ENCODE peak calls at places on chromosome 22, in eight cellular contexts. O, N, G, A, S, C, W and P are unnamed samples.

GRCh38 chr22:38187413-38188212 is 6.0 kb upstream of the PLA2G6 start:
- DNase-seq in O (peak), N (no peak), G (no peak), A (no peak), S (no peak), C (no peak), W (no peak), P (peak)

GRCh38 chr22:38513063-38513462 is 7.0 kb upstream of the DDX17 start:
- DNase-seq in O (no peak), N (no peak), G (no peak), A (peak), S (peak), C (no peak), W (no peak), P (no peak)

GRCh38 chr22:48889209-48889830 is 938.4 kb downstream of the BRD1 start:
- DNase-seq in O (no peak), N (no peak), G (no peak), A (peak), S (no peak), C (no peak), W (peak), P (no peak)

GRCh38 chr22:44128961-44129613 is 51.6 kb upstream of the PARVG start:
- DNase-seq in O (no peak), N (no peak), G (no peak), A (no peak), S (no peak), C (no peak), W (peak), P (no peak)

GRCh38 chr22:35150163-35151107 is 84.5 kb downstream of the ISX start:
- DNase-seq in O (peak), N (no peak), G (peak), A (peak), S (peak), C (peak), W (peak), P (peak)

GRCh38 chr22:27982106-27982505 is 63.0 kb upstream of the PITPNB start:
- DNase-seq in O (no peak), N (no peak), G (no peak), A (no peak), S (no peak), C (no peak), W (no peak), P (no peak)

GRCh38 chr22:27949421-27949820 is 30.4 kb upstream of the PITPNB start:
- DNase-seq in O (no peak), N (no peak), G (no peak), A (no peak), S (no peak), C (no peak), W (no peak), P (no peak)

GRCh38 chr22:41178425-41178975 is 26.6 kb upstream of the L3MBTL2 start:
- DNase-seq in O (no peak), N (no peak), G (no peak), A (no peak), S (peak), C (no peak), W (no peak), P (no peak)

GRCh38 chr22:39634530-39635399 is 64.2 kb downstream of the CACNA1I start:
- DNase-seq in O (peak), N (peak), G (peak), A (no peak), S (no peak), C (no peak), W (no peak), P (peak)

GRCh38 chr22:38924197-38924952 is 33.0 kb upstream of the APOBEC3A start:
- DNase-seq in O (peak), N (peak), G (peak), A (peak), S (peak), C (peak), W (peak), P (peak)

GRCh38 chr22:32142600-32142999 is 16.5 kb downstream of the C22orf42 start:
- DNase-seq in O (no peak), N (no peak), G (no peak), A (no peak), S (no peak), C (no peak), W (no peak), P (no peak)

GRCh38 chr22:32355760-32356159 is 1.9 kb upstream of the RFPL3 start:
- DNase-seq in O (no peak), N (no peak), G (no peak), A (no peak), S (no peak), C (no peak), W (no peak), P (peak)

GRCh38 chr22:26592368-26593015 is 2.6 kb upstream of the TPST2 start:
- DNase-seq in O (no peak), N (no peak), G (no peak), A (peak), S (peak), C (no peak), W (no peak), P (peak)

GRCh38 chr22:35399678-35400334 is at the start of gene MCM5:
- DNase-seq in O (peak), N (peak), G (peak), A (peak), S (peak), C (peak), W (peak), P (peak)

GRCh38 chr22:35231585-35232084 is 25.7 kb upstream of the HMGXB4 start:
- DNase-seq in O (peak), N (peak), G (no peak), A (peak), S (peak), C (peak), W (peak), P (peak)

GRCh38 chr22:31244044-31244942 is 32.2 kb downstream of the LIMK2 start:
- DNase-seq in O (peak), N (peak), G (no peak), A (no peak), S (no peak), C (no peak), W (no peak), P (peak)

GRCh38 chr22:49307071-49307830 is 520.4 kb downstream of the BRD1 start:
- DNase-seq in O (no peak), N (no peak), G (no peak), A (peak), S (no peak), C (no peak), W (peak), P (no peak)

GRCh38 chr22:36453266-36453607 is 28.2 kb downstream of the TXN2 start:
- DNase-seq in O (no peak), N (no peak), G (no peak), A (peak), S (peak), C (no peak), W (no peak), P (no peak)

GRCh38 chr22:36453855-36454378 is 27.5 kb downstream of the TXN2 start:
- DNase-seq in O (no peak), N (no peak), G (no peak), A (no peak), S (peak), C (peak), W (no peak), P (no peak)

GRCh38 chr22:36449776-36450175 is 31.7 kb downstream of the TXN2 start:
- DNase-seq in O (no peak), N (no peak), G (no peak), A (no peak), S (no peak), C (peak), W (no peak), P (no peak)

GRCh38 chr22:36454916-36455570 is 26.4 kb downstream of the TXN2 start:
- DNase-seq in O (peak), N (peak), G (peak), A (peak), S (peak), C (peak), W (peak), P (peak)

GRCh38 chr22:36452473-36453265 is 28.8 kb downstream of the TXN2 start:
- DNase-seq in O (no peak), N (no peak), G (no peak), A (no peak), S (no peak), C (no peak), W (no peak), P (no peak)
- H3K4me3 ChIP-seq in O (no peak), N (no peak), G (no peak), A (no peak), S (no peak), C (no peak), W (no peak), P (no peak)

GRCh38 chr22:22684605-22685561 is 40.5 kb downstream of the GGTLC2 start:
- DNase-seq in O (peak), N (peak), G (no peak), A (peak), S (peak), C (no peak), W (no peak), P (no peak)
- TF ChIP-seq CTCF in O (peak), N (peak), G (no peak), A (no peak), S (peak), C (peak), W (peak), P (peak)

DNA sequence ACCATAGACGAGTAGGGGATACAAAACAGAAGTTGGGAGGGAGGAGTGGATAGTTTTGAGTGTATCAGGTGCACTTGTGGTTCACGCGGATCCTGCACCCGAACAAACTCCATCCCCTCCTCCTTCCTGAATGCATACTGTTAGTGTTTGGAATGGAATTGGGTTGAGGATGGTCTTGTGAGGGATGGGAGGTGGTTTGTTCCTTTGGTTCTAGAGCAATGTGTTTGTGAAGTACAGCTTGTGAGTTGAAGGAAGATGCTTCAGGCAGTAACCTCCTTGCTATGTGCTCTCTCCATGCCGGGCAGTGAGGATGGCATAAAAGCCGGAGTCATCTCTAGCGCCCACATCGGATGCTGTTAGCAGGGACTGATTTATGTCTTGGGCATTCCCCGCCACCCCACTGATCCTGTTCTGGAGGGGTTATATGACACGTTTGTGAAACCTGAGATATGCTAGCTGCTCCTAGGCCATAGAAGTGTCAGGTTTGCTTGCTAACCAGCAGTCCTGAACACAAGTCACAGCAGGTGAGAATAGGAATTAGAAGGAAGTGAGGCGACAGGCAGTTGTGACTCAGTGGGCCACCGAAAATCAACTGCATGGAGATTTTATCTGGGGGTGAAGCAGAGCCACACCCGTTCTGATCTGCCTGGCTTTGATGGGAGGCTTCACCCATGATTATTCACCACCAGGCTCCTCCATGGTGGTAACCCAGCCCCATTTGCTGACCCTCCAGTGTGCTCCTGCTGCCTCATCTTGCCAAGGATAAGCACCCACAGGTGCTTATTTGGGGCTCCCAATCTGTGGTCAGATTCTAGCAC is 2.2 kb downstream of the BCR start:
- DNase-seq in O (no peak), N (no peak), G (no peak), A (no peak), S (no peak), C (no peak), W (no peak), P (peak)
- H3K4me3 ChIP-seq in O (peak), N (peak), G (peak), A (peak), S (no peak), C (peak), W (peak), P (peak)

GRCh38 chr22:50399751-50400331 is 56.7 kb downstream of the PPP6R2 start:
- DNase-seq in O (peak), N (no peak), G (no peak), A (peak), S (peak), C (no peak), W (no peak), P (peak)
- TF ChIP-seq CTCF in O (peak), N (peak), G (no peak), A (peak), S (no peak), C (peak), W (peak), P (peak)

GRCh38 chr22:43000441-43001175 is 14.3 kb downstream of the PACSIN2 start:
- DNase-seq in O (peak), N (no peak), G (no peak), A (no peak), S (peak), C (no peak), W (no peak), P (peak)
- H3K4me3 ChIP-seq in O (no peak), N (no peak), G (no peak), A (no peak), S (no peak), C (no peak), W (no peak), P (no peak)

DNA sequence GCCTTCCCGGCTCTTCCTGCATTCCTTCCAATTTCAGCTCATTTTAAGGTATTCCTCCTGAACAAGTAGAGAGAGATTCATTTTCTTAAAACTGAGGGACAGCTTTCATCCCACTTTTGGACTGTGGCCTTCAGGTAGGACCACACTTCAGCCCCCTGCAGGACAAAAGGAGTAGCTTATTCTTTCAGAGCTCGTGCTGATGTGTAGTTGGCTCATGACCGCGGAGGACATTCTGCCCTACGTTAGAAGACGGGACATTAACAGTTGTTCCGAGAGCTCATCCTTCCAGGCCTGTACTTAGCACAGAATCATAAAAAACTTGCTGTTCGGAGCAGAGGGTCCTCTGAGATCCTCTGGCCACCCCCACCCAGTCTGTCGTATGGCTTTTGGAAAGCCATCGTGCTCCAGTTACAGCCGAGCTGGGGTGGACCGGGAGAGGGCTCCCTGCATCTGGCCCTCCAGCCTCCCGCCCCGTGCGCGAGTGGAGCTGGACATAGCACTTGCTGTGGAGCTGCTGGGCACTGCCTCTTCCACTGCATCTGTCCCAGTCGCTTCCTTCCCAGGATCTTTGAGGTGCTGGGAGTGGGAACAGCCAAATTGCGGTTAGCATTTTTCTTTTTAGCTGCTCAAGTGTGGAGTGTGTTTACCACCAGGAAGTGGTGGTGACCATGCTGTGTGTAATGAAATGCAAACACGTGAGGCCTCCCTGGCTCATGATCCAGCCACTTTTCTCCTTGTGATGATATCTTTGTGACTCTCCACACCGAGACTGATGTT is 250.3 kb downstream of the TBC1D22A start:
- DNase-seq in O (no peak), N (peak), G (no peak), A (no peak), S (no peak), C (no peak), W (peak), P (peak)
- TF ChIP-seq CTCF in O (peak), N (peak), G (no peak), A (no peak), S (no peak), C (no peak), W (no peak), P (no peak)

DNA sequence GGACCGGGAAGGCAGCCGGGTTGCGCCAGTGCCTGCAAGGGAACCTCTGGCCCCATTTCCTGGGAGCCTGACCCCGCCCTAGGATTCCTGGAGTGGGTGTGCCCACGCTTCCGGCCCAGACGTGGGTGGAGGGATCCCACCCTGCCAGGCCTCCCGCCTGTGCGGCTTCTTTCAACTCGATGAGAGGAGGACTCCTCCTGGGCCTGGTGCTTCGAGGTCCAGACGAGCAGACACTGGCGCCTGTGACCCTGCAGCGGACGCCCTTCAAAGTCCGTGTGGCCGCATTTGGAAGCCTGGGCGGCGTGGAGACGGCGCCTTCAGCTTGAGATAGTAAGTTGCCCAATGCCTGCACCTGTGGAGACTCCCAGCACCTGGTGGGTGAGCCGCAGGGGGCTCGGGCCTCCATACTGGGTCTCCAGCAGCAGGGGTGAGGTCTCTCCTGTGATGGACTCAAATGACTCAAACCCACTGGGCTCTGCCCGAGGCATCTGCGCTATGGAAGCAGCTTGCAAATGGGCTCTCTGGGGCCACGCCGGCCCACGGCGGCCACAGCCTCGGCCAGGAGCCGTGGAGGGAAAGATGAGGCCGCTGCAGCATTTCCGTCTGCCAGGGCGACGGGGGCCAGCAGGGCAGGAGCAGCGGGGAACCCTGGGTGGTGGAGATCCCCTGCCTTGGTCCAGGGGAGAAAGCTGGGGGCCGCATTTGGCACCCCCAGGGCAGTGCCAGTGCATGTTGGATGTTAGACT is 64.3 kb upstream of the PPARA start:
- DNase-seq in O (peak), N (no peak), G (peak), A (peak), S (peak), C (peak), W (peak), P (peak)
- H3K4me3 ChIP-seq in O (no peak), N (no peak), G (no peak), A (no peak), S (no peak), C (peak), W (peak), P (peak)

GRCh38 chr22:36986242-36986821 is 32.9 kb downstream of the TST start:
- DNase-seq in O (no peak), N (no peak), G (no peak), A (peak), S (peak), C (no peak), W (no peak), P (no peak)
- TF ChIP-seq CTCF in O (peak), N (peak), G (no peak), A (peak), S (peak), C (peak), W (peak), P (peak)

DNA sequence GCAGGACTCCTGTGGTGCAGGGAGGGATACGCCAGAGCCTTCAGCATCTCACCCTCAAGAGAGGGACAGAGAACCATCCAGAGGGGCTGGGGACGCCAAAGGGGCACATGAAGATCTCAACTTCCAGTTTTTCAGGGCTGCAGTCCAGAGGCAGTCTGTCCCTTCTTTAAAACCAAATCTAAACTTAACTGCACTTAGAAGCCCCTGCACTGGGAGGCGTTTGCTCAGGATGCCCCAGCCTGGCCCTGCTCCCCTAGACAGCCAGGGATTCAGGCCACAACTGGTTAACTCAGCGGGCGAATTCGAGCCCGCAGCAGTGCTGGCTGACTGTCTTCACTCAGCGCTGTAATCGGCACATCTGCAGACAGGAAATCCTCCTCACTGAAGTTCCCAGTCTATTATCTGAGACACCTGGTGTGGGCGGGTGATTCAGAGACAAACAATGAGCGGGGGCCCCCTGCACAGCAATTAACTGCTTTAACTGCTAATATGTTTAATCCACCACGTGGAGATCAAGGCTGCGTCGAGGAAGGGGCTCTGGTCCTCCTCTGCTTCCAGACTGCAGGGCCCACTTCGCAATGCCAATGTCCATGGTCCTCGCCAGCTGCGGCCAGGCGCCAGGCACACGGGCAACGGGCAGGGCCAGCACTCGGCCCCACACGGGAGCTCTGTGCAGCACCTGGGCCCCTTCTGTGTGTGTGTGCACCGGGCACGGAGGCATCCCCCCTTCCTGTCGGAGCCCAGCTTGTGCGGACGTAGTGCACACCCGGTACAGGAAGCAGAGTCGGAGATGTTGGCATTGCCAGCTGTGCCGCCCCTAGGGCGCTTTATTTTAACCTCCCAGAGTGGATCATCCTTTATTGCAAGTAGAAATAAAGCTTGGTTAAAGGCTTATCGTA is 36.9 kb upstream of the GNB1L start:
- DNase-seq in O (peak), N (peak), G (no peak), A (peak), S (no peak), C (no peak), W (no peak), P (peak)
- H3K4me3 ChIP-seq in O (peak), N (peak), G (no peak), A (peak), S (no peak), C (no peak), W (peak), P (no peak)